ENCODE peak calls at places on chromosomes 2 and 18, in eight cellular contexts. Q is left ventricle myocardium inferior, O is GM23338, J is mammary epithelial cell, E is heart left ventricle, K is sigmoid colon, S is Calu3, I is IMR-90. T is an unnamed sample.

GRCh38 chr2:197348721-197349337 is 38.2 kb upstream of the ANKRD44 start:
- DNase-seq in Q (no peak), O (no peak), J (no peak), E (no peak), K (no peak), S (no peak), I (no peak), T (no peak)

GRCh38 chr2:217732995-217733394 is 269.8 kb downstream of the TNS1 start:
- DNase-seq in Q (no peak), O (no peak), J (no peak), E (no peak), K (no peak), S (no peak), I (peak), T (no peak)

GRCh38 chr2:159042115-159042850 is 73.8 kb downstream of the TANC1 start:
- DNase-seq in Q (peak), O (no peak), J (peak), E (no peak), K (no peak), S (no peak), I (no peak), T (no peak)

GRCh38 chr2:55885129-55885943 is 38.2 kb downstream of the EFEMP1 start:
- DNase-seq in Q (no peak), O (no peak), J (peak), E (peak), K (no peak), S (peak), I (peak), T (no peak)

GRCh38 chr18:48915621-48916425 is 34.9 kb downstream of the SMAD7 start:
- DNase-seq in Q (no peak), O (no peak), J (no peak), E (no peak), K (peak), S (no peak), I (peak), T (no peak)

GRCh38 chr2:181312515-181312927 is 144.7 kb upstream of the ITGA4 start:
- DNase-seq in Q (no peak), O (no peak), J (no peak), E (no peak), K (no peak), S (no peak), I (no peak), T (no peak)

GRCh38 chr2:179031731-179032408 is 18.1 kb downstream of the CCDC141 start:
- DNase-seq in Q (no peak), O (peak), J (peak), E (no peak), K (no peak), S (no peak), I (peak), T (no peak)

GRCh38 chr2:152161598-152161997 is 14.0 kb downstream of the STAM2 start:
- DNase-seq in Q (no peak), O (no peak), J (no peak), E (no peak), K (no peak), S (no peak), I (no peak), T (no peak)

GRCh38 chr2:12556762-12557161 is 160.0 kb upstream of the TRIB2 start:
- DNase-seq in Q (no peak), O (no peak), J (peak), E (no peak), K (no peak), S (peak), I (peak), T (no peak)

GRCh38 chr2:92072461-92073035 is 2798.7 kb upstream of the TEKT4 start:
- DNase-seq in Q (no peak), O (no peak), J (no peak), E (no peak), K (peak), S (no peak), I (no peak), T (no peak)

GRCh38 chr18:79657342-79657996 is 22.1 kb upstream of the CTDP1 start:
- DNase-seq in Q (no peak), O (peak), J (peak), E (no peak), K (no peak), S (no peak), I (no peak), T (no peak)

GRCh38 chr2:201517094-201517493 is 65.6 kb downstream of the STRADB start:
- DNase-seq in Q (no peak), O (no peak), J (peak), E (no peak), K (no peak), S (no peak), I (peak), T (no peak)

GRCh38 chr18:79555885-79556284 is 123.7 kb upstream of the CTDP1 start:
- DNase-seq in Q (no peak), O (no peak), J (no peak), E (no peak), K (no peak), S (no peak), I (no peak), T (no peak)

GRCh38 chr2:23606968-23607367 is 222.0 kb downstream of the KLHL29 start:
- DNase-seq in Q (no peak), O (no peak), J (peak), E (no peak), K (peak), S (peak), I (peak), T (no peak)

GRCh38 chr2:85926526-85926925 is 37.7 kb upstream of the ST3GAL5 start:
- DNase-seq in Q (no peak), O (no peak), J (no peak), E (no peak), K (no peak), S (no peak), I (no peak), T (no peak)

GRCh38 chr2:192194065-192194865 is 468 bp downstream of the TMEFF2 start:
- DNase-seq in Q (peak), O (peak), J (no peak), E (peak), K (peak), S (peak), I (peak), T (peak)

GRCh38 chr18:63476666-63477065 is at the start of gene SERPINB5:
- DNase-seq in Q (no peak), O (no peak), J (peak), E (no peak), K (no peak), S (peak), I (no peak), T (no peak)

GRCh38 chr18:6370886-6371635 is 43.6 kb downstream of the L3MBTL4 start:
- DNase-seq in Q (no peak), O (no peak), J (no peak), E (no peak), K (no peak), S (peak), I (no peak), T (no peak)

GRCh38 chr18:62523255-62523588 is 397 bp downstream of the ZCCHC2 start:
- DNase-seq in Q (no peak), O (peak), J (no peak), E (no peak), K (no peak), S (no peak), I (no peak), T (no peak)

GRCh38 chr2:55159037-55159651 is 72.9 kb downstream of the CLHC1 start:
- DNase-seq in Q (peak), O (no peak), J (no peak), E (peak), K (peak), S (no peak), I (no peak), T (no peak)

GRCh38 chr18:43271593-43272432 is 5.5 kb downstream of the SYT4 start:
- DNase-seq in Q (no peak), O (peak), J (peak), E (no peak), K (no peak), S (peak), I (peak), T (peak)

GRCh38 chr2:98541906-98542305 is 66.4 kb downstream of the COA5 start:
- DNase-seq in Q (no peak), O (no peak), J (peak), E (no peak), K (no peak), S (no peak), I (no peak), T (no peak)

GRCh38 chr18:3907955-3908354 is 458.0 kb downstream of the TGIF1 start:
- DNase-seq in Q (no peak), O (no peak), J (no peak), E (no peak), K (no peak), S (no peak), I (no peak), T (no peak)

GRCh38 chr2:27085670-27086089 is 892 bp upstream of the KHK start:
- DNase-seq in Q (peak), O (peak), J (peak), E (peak), K (peak), S (peak), I (peak), T (peak)

GRCh38 chr2:169964740-169965139 is 137.5 kb downstream of the UBR3 start:
- DNase-seq in Q (no peak), O (no peak), J (no peak), E (no peak), K (no peak), S (no peak), I (no peak), T (no peak)

GRCh38 chr2:201908901-201909300 is 102.6 kb downstream of the CDK15 start:
- DNase-seq in Q (no peak), O (no peak), J (no peak), E (no peak), K (no peak), S (no peak), I (peak), T (no peak)

GRCh38 chr2:66430906-66431619 is 3.9 kb upstream of the MEIS1 start:
- DNase-seq in Q (no peak), O (peak), J (no peak), E (no peak), K (peak), S (no peak), I (no peak), T (no peak)

GRCh38 chr2:2662037-2662846 is 331.2 kb upstream of the MYT1L start:
- DNase-seq in Q (peak), O (no peak), J (no peak), E (peak), K (peak), S (no peak), I (peak), T (no peak)

GRCh38 chr2:190942697-190943096 is 62.1 kb downstream of the GLS start:
- DNase-seq in Q (no peak), O (no peak), J (no peak), E (no peak), K (no peak), S (no peak), I (no peak), T (no peak)

GRCh38 chr2:190940451-190940850 is 59.8 kb downstream of the GLS start:
- DNase-seq in Q (no peak), O (no peak), J (no peak), E (no peak), K (no peak), S (no peak), I (no peak), T (no peak)

GRCh38 chr2:190938761-190939335 is 58.2 kb downstream of the GLS start:
- DNase-seq in Q (no peak), O (no peak), J (no peak), E (no peak), K (no peak), S (no peak), I (peak), T (no peak)

GRCh38 chr2:190943706-190944105 is 63.1 kb downstream of the GLS start:
- DNase-seq in Q (no peak), O (no peak), J (no peak), E (no peak), K (no peak), S (no peak), I (no peak), T (no peak)

DNA sequence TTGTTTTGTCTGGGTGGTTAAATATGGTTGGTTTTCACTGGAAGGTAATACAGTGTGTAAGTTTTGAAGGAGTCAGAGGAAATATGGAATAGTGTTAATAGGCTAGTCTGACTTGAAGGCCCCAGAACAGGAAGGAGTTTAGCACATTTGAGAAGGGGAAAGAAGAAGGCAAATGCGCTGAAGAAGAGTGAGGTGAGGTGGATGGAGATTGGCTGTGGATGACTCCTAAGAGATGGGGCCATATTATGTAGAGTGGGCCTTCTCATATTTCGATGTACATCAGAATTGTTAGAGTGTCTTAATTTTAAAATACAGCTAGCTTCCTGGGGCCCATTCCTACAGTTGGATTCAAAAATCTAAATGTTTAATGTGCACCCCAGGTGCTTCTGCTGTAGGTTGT is 61.0 kb downstream of the GLS start:
- DNase-seq in Q (no peak), O (no peak), J (no peak), E (no peak), K (no peak), S (no peak), I (no peak), T (no peak)
- TF ChIP-seq CTCF in Q (no peak), O (no peak), J (no peak), E (no peak), K (no peak), S (no peak), I (no peak), T (no peak)

DNA sequence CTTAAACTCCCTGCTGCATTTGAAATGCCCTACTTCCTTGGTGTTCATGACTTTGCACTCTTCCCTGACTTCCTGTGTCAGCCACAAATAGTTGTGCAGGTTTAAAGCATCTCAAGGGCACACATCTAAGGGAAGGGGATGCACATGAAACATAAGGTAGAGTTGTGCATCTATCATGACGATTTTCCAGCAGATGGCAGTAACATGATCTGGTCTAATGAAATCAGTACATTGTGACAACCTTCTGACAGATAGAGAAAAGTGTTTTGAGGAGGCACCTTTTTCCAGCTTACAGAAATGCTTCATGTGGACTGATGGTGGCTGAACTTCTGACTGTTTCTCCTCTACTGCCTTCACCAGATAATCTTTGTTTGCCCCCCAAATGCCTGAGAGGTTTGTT is 238.9 kb downstream of the XIRP2 start:
- DNase-seq in Q (no peak), O (peak), J (peak), E (no peak), K (no peak), S (no peak), I (peak), T (peak)
- TF ChIP-seq CTCF in Q (peak), O (peak), J (peak), E (peak), K (no peak), S (peak), I (peak), T (no peak)

GRCh38 chr18:24016643-24017042 is 2.1 kb downstream of the TTC39C start:
- DNase-seq in Q (no peak), O (peak), J (peak), E (no peak), K (no peak), S (no peak), I (no peak), T (no peak)
- TF ChIP-seq CTCF in Q (peak), O (no peak), J (peak), E (peak), K (no peak), S (no peak), I (peak), T (no peak)

GRCh38 chr2:41963661-41964525 is 83.9 kb upstream of the PKDCC start:
- DNase-seq in Q (peak), O (peak), J (no peak), E (no peak), K (peak), S (peak), I (peak), T (peak)

GRCh38 chr2:41965173-41965875 is 82.5 kb upstream of the PKDCC start:
- DNase-seq in Q (no peak), O (no peak), J (no peak), E (no peak), K (no peak), S (no peak), I (no peak), T (no peak)

GRCh38 chr2:41965886-41966285 is 81.9 kb upstream of the PKDCC start:
- DNase-seq in Q (no peak), O (no peak), J (no peak), E (no peak), K (peak), S (no peak), I (no peak), T (no peak)

GRCh38 chr2:41959760-41960159 is 88.1 kb upstream of the PKDCC start:
- DNase-seq in Q (no peak), O (no peak), J (no peak), E (no peak), K (no peak), S (no peak), I (no peak), T (no peak)

DNA sequence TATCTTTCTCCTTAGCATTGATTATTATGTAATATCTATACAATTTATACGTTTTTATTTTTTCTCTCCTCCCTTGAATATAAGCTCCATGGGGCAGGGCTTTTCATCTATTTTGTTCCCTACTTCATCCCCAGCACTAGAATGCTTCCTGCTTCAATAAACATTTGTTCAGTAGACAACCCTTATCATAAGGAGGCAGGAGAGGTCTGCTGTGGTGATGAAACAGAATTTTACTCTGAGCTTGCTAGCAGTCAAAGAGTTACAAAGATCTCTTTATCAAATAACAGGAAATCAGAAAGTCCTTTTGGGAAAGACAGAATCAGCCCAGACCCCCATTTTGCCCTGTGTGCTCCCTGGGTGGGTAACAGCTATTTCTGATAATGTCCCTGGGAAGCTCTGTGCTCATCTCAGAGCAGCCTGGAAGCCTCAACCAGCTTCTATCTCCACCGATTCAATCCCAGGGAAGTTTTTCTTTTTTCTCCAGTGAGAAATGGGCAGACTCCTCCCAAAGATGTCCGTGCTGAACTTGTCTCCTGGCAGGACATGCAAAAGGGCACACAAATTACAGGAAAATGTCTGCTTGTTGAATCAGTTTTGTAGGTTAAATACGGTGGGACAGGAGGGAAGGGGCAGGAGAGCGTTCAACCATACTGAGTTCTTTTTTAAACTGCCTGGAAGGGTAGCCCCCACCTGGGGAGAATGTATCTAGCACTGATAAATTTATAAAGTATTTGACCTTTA is 84.7 kb upstream of the PKDCC start:
- DNase-seq in Q (no peak), O (no peak), J (no peak), E (no peak), K (no peak), S (no peak), I (no peak), T (no peak)
- TF ChIP-seq CTCF in Q (no peak), O (no peak), J (no peak), E (no peak), K (no peak), S (no peak), I (no peak), T (no peak)

DNA sequence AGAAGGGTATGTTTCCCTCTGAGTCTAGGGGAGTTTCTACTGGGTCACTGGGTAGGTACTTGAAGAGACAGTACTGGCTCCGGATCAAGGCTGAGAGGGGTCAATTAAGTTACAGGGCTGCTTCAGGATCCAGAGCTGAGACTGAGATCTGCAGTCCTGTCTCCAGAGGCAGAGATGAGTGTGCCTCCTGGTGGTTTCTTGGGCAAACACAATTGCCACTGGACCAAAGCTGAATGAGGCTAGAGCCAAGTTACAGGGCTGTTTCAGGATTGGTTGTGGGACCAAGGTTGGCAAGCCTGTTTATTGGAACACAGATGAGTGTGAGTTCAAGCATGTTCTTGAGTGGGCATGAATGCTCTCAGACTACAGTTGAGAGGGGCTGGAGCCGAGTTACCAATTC is 157.9 kb downstream of the ADCYAP1 start:
- DNase-seq in Q (no peak), O (peak), J (no peak), E (no peak), K (no peak), S (no peak), I (no peak), T (peak)
- TF ChIP-seq CTCF in Q (no peak), O (peak), J (no peak), E (no peak), K (no peak), S (no peak), I (no peak), T (no peak)

GRCh38 chr2:148645135-148645924 is 779 bp downstream of the EPC2 start:
- DNase-seq in Q (peak), O (peak), J (peak), E (peak), K (peak), S (peak), I (peak), T (peak)
- TF ChIP-seq CTCF in Q (peak), O (peak), J (peak), E (peak), K (no peak), S (no peak), I (peak), T (peak)

GRCh38 chr2:121596221-121597080 is 52.8 kb downstream of the CLASP1 start:
- DNase-seq in Q (no peak), O (peak), J (peak), E (no peak), K (no peak), S (peak), I (peak), T (peak)
- TF ChIP-seq CTCF in Q (peak), O (peak), J (peak), E (peak), K (no peak), S (peak), I (peak), T (no peak)

GRCh38 chr18:58495202-58495601 is 133.7 kb downstream of the ALPK2 start:
- DNase-seq in Q (no peak), O (no peak), J (no peak), E (no peak), K (no peak), S (no peak), I (peak), T (no peak)

GRCh38 chr18:58496231-58496630 is 132.7 kb downstream of the ALPK2 start:
- DNase-seq in Q (no peak), O (no peak), J (no peak), E (no peak), K (no peak), S (no peak), I (no peak), T (no peak)

GRCh38 chr18:58495634-58496033 is 133.3 kb downstream of the ALPK2 start:
- DNase-seq in Q (no peak), O (no peak), J (no peak), E (no peak), K (no peak), S (no peak), I (no peak), T (no peak)

GRCh38 chr18:58497845-58498244 is 131.0 kb downstream of the ALPK2 start:
- DNase-seq in Q (no peak), O (no peak), J (peak), E (no peak), K (no peak), S (peak), I (peak), T (no peak)

DNA sequence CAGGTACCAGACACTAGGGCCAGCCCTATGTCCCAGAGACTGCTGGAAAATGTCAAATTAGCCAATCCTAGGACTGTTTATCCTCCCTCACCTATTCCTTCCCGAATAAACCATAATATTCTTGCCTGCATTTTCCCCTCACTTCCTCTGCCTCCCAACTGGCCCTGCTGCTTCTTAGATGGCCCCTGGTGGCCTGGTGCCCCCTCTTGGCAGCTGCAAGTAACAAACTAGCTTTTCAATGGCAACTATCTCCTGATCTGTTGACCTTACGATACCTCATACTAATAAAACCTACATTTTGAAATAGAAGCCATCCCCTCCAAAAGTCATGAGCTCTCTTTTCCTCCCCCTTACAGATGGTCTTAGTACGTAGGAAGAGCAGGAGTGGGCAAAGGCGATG is 132.0 kb downstream of the ALPK2 start:
- DNase-seq in Q (no peak), O (peak), J (no peak), E (no peak), K (no peak), S (peak), I (no peak), T (peak)
- TF ChIP-seq CTCF in Q (peak), O (peak), J (peak), E (no peak), K (no peak), S (no peak), I (no peak), T (peak)

T was measured in endothelial cell.